ENCODE peak calls at places on chromosomes 1 and 21, in eight cellular contexts. B, E, T, J, I, N, K and P are unnamed samples.

GRCh38 chr1:72623299-72623708 is 341.0 kb upstream of the NEGR1 start:
- DNase-seq in K (peak), T (no peak), J (peak), I (no peak), B (no peak), E (no peak), N (no peak), P (peak)

GRCh38 chr1:156767879-156768608 is 709 bp downstream of the PRCC start:
- DNase-seq in E (peak), I (peak), J (no peak), K (no peak), N (peak), B (no peak), T (peak), P (peak)

GRCh38 chr1:53541761-53542550 is 82.8 kb downstream of the DMRTB1 start:
- DNase-seq in I (no peak), E (no peak), N (no peak), B (no peak), J (peak), T (peak), K (peak), P (peak)

GRCh38 chr1:23902611-23903278 is 10.4 kb downstream of the CNR2 start:
- DNase-seq in I (no peak), J (no peak), K (no peak), B (no peak), E (no peak), T (no peak), N (no peak), P (peak)

GRCh38 chr1:14390816-14391215 is 207.7 kb upstream of the KAZN start:
- DNase-seq in T (no peak), B (no peak), E (no peak), N (no peak), J (peak), K (no peak), I (no peak), P (no peak)

GRCh38 chr1:178581351-178581951 is 68.5 kb downstream of the TEX35 start:
- DNase-seq in N (no peak), I (no peak), J (no peak), K (no peak), T (no peak), B (no peak), E (no peak), P (peak)

GRCh38 chr1:183331095-183331742 is 87.0 kb downstream of the NMNAT2 start:
- DNase-seq in J (no peak), T (no peak), B (no peak), N (no peak), K (no peak), I (no peak), E (no peak), P (peak)

GRCh38 chr1:204726478-204726877 is 40.9 kb upstream of the LRRN2 start:
- DNase-seq in I (peak), J (peak), T (no peak), B (no peak), N (no peak), K (no peak), E (no peak), P (no peak)

GRCh38 chr1:87279966-87280535 is 48.6 kb upstream of the LMO4 start:
- DNase-seq in I (no peak), K (no peak), N (no peak), J (peak), E (no peak), B (no peak), T (no peak), P (peak)

GRCh38 chr1:90925928-90926869 is 95.6 kb downstream of the ZNF644 start:
- DNase-seq in E (no peak), B (no peak), J (peak), N (no peak), I (no peak), K (peak), T (no peak), P (peak)

GRCh38 chr1:221845650-221846371 is 103.9 kb upstream of the DUSP10 start:
- DNase-seq in J (peak), N (no peak), T (peak), E (peak), K (peak), B (no peak), I (no peak), P (no peak)

GRCh38 chr1:66533804-66534745 is at the start of gene SGIP1:
- DNase-seq in B (no peak), I (peak), J (peak), N (peak), E (no peak), T (peak), K (peak), P (peak)

GRCh38 chr1:116511459-116512019 is 59.3 kb downstream of the CD58 start:
- DNase-seq in B (no peak), K (no peak), N (no peak), I (no peak), T (no peak), E (no peak), J (no peak), P (no peak)

GRCh38 chr1:7258622-7259135 is 473.4 kb downstream of the CAMTA1 start:
- DNase-seq in K (no peak), T (no peak), N (no peak), J (no peak), E (no peak), B (no peak), I (no peak), P (no peak)

GRCh38 chr1:221439008-221439733 is 302.7 kb downstream of the DUSP10 start:
- DNase-seq in I (no peak), K (peak), J (peak), N (no peak), T (no peak), B (peak), E (no peak), P (no peak)

GRCh38 chr1:50332941-50333594 is 90.2 kb downstream of the DMRTA2 start:
- DNase-seq in I (peak), K (peak), N (peak), E (peak), B (peak), J (peak), T (peak), P (peak)

GRCh38 chr1:34113362-34113761 is 51.7 kb downstream of the CSMD2 start:
- DNase-seq in J (no peak), N (no peak), K (no peak), B (no peak), E (peak), T (no peak), I (no peak), P (peak)

GRCh38 chr1:9384751-9385245 is 92.1 kb downstream of the SPSB1 start:
- DNase-seq in E (no peak), K (peak), B (no peak), J (no peak), I (peak), T (peak), N (peak), P (no peak)

GRCh38 chr1:90707363-90707710 is 9.8 kb downstream of the BARHL2 start:
- DNase-seq in B (no peak), K (peak), T (no peak), N (no peak), E (peak), J (peak), I (no peak), P (peak)

GRCh38 chr1:165815725-165816124 is 11.7 kb upstream of the UCK2 start:
- DNase-seq in N (no peak), I (no peak), T (no peak), J (peak), K (peak), E (no peak), B (no peak), P (peak)

GRCh38 chr1:27299385-27300252 is 22.3 kb upstream of the TMEM222 start:
- DNase-seq in B (no peak), T (peak), K (peak), I (peak), J (peak), N (peak), E (peak), P (peak)

GRCh38 chr1:159916240-159917051 is 8.9 kb downstream of the TAGLN2 start:
- DNase-seq in N (no peak), J (peak), T (no peak), B (no peak), E (no peak), K (peak), I (no peak), P (peak)

GRCh38 chr1:31937300-31938183 is 626 bp downstream of the PTP4A2 start:
- DNase-seq in E (peak), K (peak), B (peak), T (peak), J (peak), I (peak), N (peak), P (peak)

GRCh38 chr1:63920154-63921117 is 146.6 kb downstream of the ROR1 start:
- DNase-seq in B (no peak), J (peak), N (no peak), K (peak), T (no peak), I (no peak), E (peak), P (no peak)

GRCh38 chr1:58592521-58593134 is 15.6 kb upstream of the TACSTD2 start:
- DNase-seq in K (peak), N (peak), I (peak), E (peak), J (peak), T (peak), B (no peak), P (no peak)

GRCh38 chr1:32536764-32537163 is 2.5 kb upstream of the ZBTB8A start:
- DNase-seq in B (no peak), I (no peak), K (no peak), N (no peak), T (no peak), J (no peak), E (no peak), P (no peak)

GRCh38 chr1:222009105-222009730 is 267.3 kb upstream of the DUSP10 start:
- DNase-seq in E (no peak), J (peak), T (no peak), I (no peak), K (peak), N (no peak), B (peak), P (peak)

GRCh38 chr1:206509612-206510257 is 2.4 kb downstream of the RASSF5 start:
- DNase-seq in E (no peak), I (no peak), J (no peak), N (no peak), B (no peak), K (no peak), T (no peak), P (no peak)

GRCh38 chr1:91889717-91890459 is 3.9 kb upstream of the TGFBR3 start:
- DNase-seq in K (no peak), I (no peak), J (peak), N (no peak), B (no peak), T (no peak), E (no peak), P (no peak)

GRCh38 chr1:46301406-46302090 is 1.9 kb downstream of the LRRC41 start:
- DNase-seq in T (peak), K (peak), B (no peak), J (peak), E (no peak), N (no peak), I (peak), P (peak)

GRCh38 chr21:44439211-44439600 is 16.1 kb upstream of the LRRC3 start:
- DNase-seq in B (no peak), T (no peak), K (no peak), J (no peak), I (no peak), N (no peak), E (no peak), P (no peak)

GRCh38 chr1:162021124-162021523 is 2.5 kb downstream of the OLFML2B start:
- DNase-seq in E (no peak), T (no peak), B (no peak), I (no peak), J (no peak), K (no peak), N (no peak), P (peak)
- H3K4me3 ChIP-seq in E (no peak), T (no peak), B (no peak), I (peak), J (no peak), K (no peak), N (no peak), P (no peak)

GRCh38 chr1:12661606-12662219 is 17.8 kb downstream of the AADACL4 start:
- DNase-seq in B (no peak), K (no peak), I (no peak), E (no peak), J (no peak), N (no peak), T (no peak), P (no peak)

GRCh38 chr1:12656575-12656974 is 12.7 kb downstream of the AADACL4 start:
- DNase-seq in N (no peak), J (no peak), E (no peak), K (no peak), T (no peak), I (no peak), B (no peak), P (no peak)

GRCh38 chr1:12657060-12657866 is 13.4 kb downstream of the AADACL4 start:
- DNase-seq in E (no peak), I (no peak), J (no peak), K (no peak), T (no peak), B (no peak), N (no peak), P (no peak)

GRCh38 chr1:12662556-12662955 is 18.7 kb downstream of the AADACL4 start:
- DNase-seq in B (no peak), K (no peak), E (no peak), T (no peak), J (no peak), I (no peak), N (no peak), P (no peak)

GRCh38 chr1:12658531-12659453 is 14.9 kb downstream of the AADACL4 start:
- DNase-seq in E (peak), I (peak), K (peak), B (peak), J (peak), N (peak), T (peak), P (peak)
- H3K4me3 ChIP-seq in E (no peak), I (no peak), K (no peak), B (no peak), J (no peak), N (no peak), T (no peak), P (no peak)

DNA sequence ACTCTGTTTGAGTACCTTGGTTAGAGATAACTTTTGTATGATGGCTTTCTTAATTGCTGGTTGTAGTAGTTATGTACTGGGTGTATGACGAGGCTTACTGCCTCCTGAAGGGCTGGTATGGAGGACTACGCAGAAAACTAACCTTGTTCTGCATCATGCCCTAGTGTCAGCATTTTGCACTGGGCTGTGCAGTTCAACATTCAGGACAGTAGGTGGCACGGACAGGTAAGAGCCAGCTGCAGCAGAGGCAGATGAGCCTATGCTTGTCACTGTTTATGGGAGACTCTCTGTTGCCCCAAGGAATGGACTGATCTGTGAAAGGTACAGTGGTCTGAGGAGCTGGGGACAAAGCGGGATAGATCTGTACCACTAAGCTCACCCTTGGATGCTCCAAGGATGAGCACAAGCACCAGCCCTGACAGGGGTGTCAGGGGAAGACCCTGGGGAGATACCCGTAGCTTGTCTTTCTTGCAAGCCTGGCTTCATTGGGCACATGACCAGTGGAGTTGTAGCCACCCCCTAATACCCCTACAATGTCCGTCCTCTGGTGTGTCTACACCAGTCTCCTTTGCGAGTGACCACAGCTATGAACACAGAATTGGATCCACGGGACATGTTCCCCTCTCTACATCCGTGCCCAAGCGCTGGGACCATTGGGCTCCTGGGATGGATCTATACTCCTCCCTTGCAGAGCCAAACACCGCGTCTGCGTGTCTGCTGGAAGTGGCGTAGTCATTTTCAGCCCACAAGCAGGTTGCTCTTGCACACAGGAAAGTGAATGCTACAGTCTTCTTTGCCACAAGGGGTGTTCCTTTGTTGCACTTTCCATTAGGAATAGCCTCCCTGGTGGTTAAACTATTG is 51.1 kb upstream of the CFHR3 start:
- DNase-seq in J (peak), T (no peak), I (no peak), K (peak), B (no peak), E (peak), N (no peak), P (peak)
- H3K4me3 ChIP-seq in J (no peak), T (no peak), I (no peak), K (no peak), B (no peak), E (no peak), N (no peak), P (no peak)

GRCh38 chr1:215895893-215896292 is 328.8 kb downstream of the KCTD3 start:
- DNase-seq in K (no peak), I (no peak), T (no peak), B (no peak), N (no peak), E (no peak), J (no peak), P (no peak)
- H3K4me3 ChIP-seq in K (no peak), I (no peak), T (no peak), B (no peak), N (no peak), E (no peak), J (no peak), P (no peak)

GRCh38 chr21:36803801-36804452 is 105.0 kb downstream of the SIM2 start:
- DNase-seq in B (no peak), N (no peak), I (no peak), T (no peak), J (no peak), E (no peak), K (no peak), P (no peak)
- H3K4me3 ChIP-seq in B (no peak), N (no peak), I (no peak), T (no peak), J (no peak), E (no peak), K (no peak), P (no peak)

DNA sequence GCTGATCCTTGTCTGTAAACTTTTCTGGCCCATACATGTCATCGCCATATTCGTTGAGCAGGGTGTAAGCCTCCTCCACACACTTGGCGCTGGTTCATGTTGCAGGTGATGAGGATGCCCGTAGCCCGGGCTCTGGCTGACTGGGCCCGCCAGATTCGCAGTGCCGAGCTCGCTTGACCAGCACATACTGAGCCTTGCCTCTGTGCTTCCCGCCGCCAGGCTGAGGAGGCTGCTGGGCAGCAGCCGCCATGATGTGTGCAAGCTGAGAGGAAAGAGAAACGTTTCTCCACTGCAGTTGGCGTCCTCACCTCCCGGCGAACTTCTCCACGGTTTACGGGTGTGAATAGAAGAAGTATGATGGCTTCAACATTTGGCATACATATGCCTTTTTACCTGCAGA is 89.2 kb downstream of the LTN1 start:
- DNase-seq in T (no peak), E (no peak), J (no peak), K (no peak), B (no peak), N (no peak), I (no peak), P (no peak)
- H3K4me3 ChIP-seq in T (no peak), E (no peak), J (no peak), K (no peak), B (no peak), N (no peak), I (no peak), P (no peak)

DNA sequence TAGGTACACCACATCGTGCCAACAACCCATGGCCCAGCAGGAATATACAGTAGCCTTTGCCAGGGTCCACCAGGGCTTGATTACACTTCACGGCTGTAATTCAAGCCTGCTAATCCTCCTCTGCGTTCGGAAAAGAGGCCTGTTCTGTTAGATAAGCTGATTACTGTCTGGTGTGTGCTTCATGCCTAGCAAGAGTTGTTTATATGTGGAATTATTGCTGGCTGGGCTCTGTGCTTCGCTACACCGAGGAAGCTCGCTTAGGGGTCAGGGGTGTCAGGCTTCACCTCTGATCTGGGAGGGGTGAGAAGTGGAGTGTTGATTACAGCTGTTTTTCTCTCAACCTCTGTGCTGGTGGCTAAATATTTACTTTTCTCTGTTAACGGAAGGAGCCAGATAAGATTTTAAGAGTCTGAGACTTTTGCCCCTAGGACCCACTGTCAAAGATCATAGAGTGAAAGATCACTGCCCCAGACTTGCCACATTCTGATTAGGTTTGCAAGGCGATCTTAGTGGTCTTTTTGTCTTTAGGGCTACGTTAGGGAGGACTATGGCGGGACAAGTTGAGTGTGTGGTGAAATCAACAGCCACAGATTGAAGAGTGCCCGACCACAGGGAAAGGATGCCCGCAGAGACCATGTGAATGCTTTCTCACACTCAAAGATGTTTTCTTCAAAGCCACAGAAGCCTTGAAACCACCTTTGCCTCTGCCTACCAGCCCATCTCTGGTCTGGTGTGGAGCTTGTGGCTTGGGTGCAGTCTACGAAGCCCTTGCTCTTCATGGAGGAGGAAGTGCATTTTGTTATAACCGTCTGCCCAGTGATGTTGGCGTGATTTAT is 216.1 kb downstream of the PBX1 start:
- DNase-seq in J (no peak), K (no peak), E (no peak), B (peak), T (no peak), I (no peak), N (no peak), P (no peak)
- H3K4me3 ChIP-seq in J (no peak), K (no peak), E (no peak), B (no peak), T (no peak), I (no peak), N (no peak), P (no peak)

GRCh38 chr1:111176678-111177077 is 23.8 kb downstream of the DENND2D start:
- DNase-seq in N (no peak), J (no peak), T (no peak), B (no peak), K (no peak), E (no peak), I (no peak), P (no peak)
- H3K4me3 ChIP-seq in N (no peak), J (no peak), T (no peak), B (no peak), K (no peak), E (no peak), I (no peak), P (no peak)